ENCODE peak calls at places on chromosomes 2 and 18, in four cellular contexts. F, O, X and W are unnamed samples. For H3K36me3, the result is how much of the 10 kb centered on the place peaks cover.

GRCh38 chr2:9712263-9712662 is 81.5 kb upstream of the YWHAQ start:
- DNase-seq in X (no peak), F (no peak), O (no peak), W (no peak)

GRCh38 chr18:6413554-6414117 is 1.1 kb downstream of the L3MBTL4 start:
- DNase-seq in O (no peak), X (no peak), F (no peak), W (peak)

GRCh38 chr18:62445386-62445917 is 77.4 kb upstream of the ZCCHC2 start:
- DNase-seq in X (no peak), O (no peak), F (no peak), W (no peak)

GRCh38 chr2:61357681-61358080 is 113.2 kb downstream of the USP34 start:
- DNase-seq in X (no peak), F (no peak), O (no peak), W (no peak)

GRCh38 chr2:9852881-9853280 is 9.6 kb downstream of the TAF1B start:
- DNase-seq in X (no peak), O (no peak), F (no peak), W (no peak)

GRCh38 chr2:134451347-134451630 is 197.4 kb downstream of the MGAT5 start:
- DNase-seq in F (no peak), X (no peak), O (no peak), W (no peak)

GRCh38 chr18:11500153-11501122 is 109.0 kb upstream of the SLC35G4 start:
- DNase-seq in F (peak), O (no peak), X (no peak), W (no peak)

GRCh38 chr2:232925769-232926163 is 55.7 kb downstream of the SNORC start:
- DNase-seq in F (no peak), O (no peak), X (no peak), W (peak)

GRCh38 chr2:234435836-234436481 is 60.9 kb downstream of the ARL4C start:
- DNase-seq in F (no peak), O (no peak), X (no peak), W (no peak)

GRCh38 chr2:232418466-232419244 is 12.0 kb downstream of the ALPG start:
- DNase-seq in O (no peak), X (peak), F (no peak), W (peak)

GRCh38 chr2:17541514-17541950 is 1.0 kb downstream of the VSNL1 start:
- DNase-seq in O (no peak), X (no peak), F (no peak), W (no peak)

GRCh38 chr18:62088146-62088545 is 98.7 kb downstream of the PIGN start:
- DNase-seq in F (no peak), X (no peak), O (no peak), W (no peak)

GRCh38 chr18:42814618-42815017 is 300.9 kb downstream of the RIT2 start:
- DNase-seq in F (no peak), X (no peak), O (no peak), W (no peak)

GRCh38 chr2:10895231-10895630 is 16.5 kb upstream of the KCNF1 start:
- DNase-seq in X (no peak), O (no peak), F (no peak), W (no peak)

GRCh38 chr2:102027036-102027702 is 35.4 kb downstream of the IL1R2 start:
- DNase-seq in O (no peak), F (no peak), X (no peak), W (no peak)

GRCh38 chr18:29156531-29156930 is 979.6 kb upstream of the CDH2 start:
- DNase-seq in O (no peak), X (no peak), F (no peak), W (no peak)

GRCh38 chr2:128091691-128092050 is 671 bp downstream of the UGGT1 start:
- DNase-seq in F (no peak), X (no peak), O (no peak), W (no peak)

GRCh38 chr2:20796374-20796791 is 26.5 kb downstream of the LDAH start:
- DNase-seq in F (peak), X (no peak), O (no peak), W (no peak)

GRCh38 chr2:32864761-32865160 is 82.0 kb upstream of the LTBP1 start:
- DNase-seq in F (no peak), X (no peak), O (no peak), W (no peak)

GRCh38 chr18:21194871-21195771 is 46.9 kb upstream of the GREB1L start:
- DNase-seq in O (peak), F (peak), X (no peak), W (no peak)

GRCh38 chr2:6928452-6928851 is 11.2 kb downstream of the RNF144A start:
- DNase-seq in X (no peak), F (no peak), O (no peak), W (no peak)

GRCh38 chr2:122531803-122532344 is 776.4 kb downstream of the TSN start:
- DNase-seq in F (no peak), X (peak), O (peak), W (peak)

GRCh38 chr18:23487738-23488625 is 15.3 kb upstream of the RMC1 start:
- DNase-seq in F (peak), X (no peak), O (no peak), W (no peak)

GRCh38 chr2:37631698-37632097 is 39.7 kb downstream of the CDC42EP3 start:
- DNase-seq in F (no peak), X (no peak), O (no peak), W (no peak)

GRCh38 chr2:127792805-127793204 is 18.2 kb downstream of the WDR33 start:
- DNase-seq in O (no peak), F (no peak), X (no peak), W (no peak)

GRCh38 chr18:75133721-75134645 is 75.0 kb downstream of the PTGR3 start:
- DNase-seq in O (no peak), F (no peak), X (peak), W (peak)

GRCh38 chr2:182499706-182500470 is 73.1 kb upstream of the PDE1A start:
- DNase-seq in X (no peak), O (no peak), F (no peak), W (peak)

DNA sequence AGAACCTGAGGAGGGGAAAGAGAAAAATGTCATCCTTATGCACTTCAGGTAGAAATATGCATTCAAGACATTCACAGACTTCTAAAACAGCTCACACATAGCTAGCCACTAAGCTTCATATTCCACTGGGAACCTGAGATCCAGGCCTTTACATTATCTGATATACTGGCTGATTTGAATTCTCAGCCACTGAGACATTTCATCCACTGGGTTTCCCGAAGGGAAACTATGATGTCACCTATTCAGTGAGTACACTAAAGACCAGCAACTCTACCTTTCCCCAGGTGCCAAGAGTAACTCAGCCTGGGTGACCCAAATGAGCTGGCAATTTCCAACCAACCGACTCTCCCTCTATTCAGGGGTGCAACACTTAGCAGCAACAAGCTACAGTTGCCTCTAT is 21.7 kb upstream of the SP100 start:
- DNase-seq in F (no peak), O (no peak), X (no peak), W (no peak)
- H3K36me3 ChIP-seq in F (under half), O (under half), X (under half), W (under half)

GRCh38 chr2:241111443-241111810 is 9.3 kb upstream of the MTERF4 start:
- DNase-seq in F (no peak), X (no peak), O (no peak), W (peak)

GRCh38 chr2:241110607-241111442 is 8.7 kb upstream of the MTERF4 start:
- DNase-seq in X (no peak), O (no peak), F (no peak), W (peak)

GRCh38 chr2:241112046-241112445 is 10.0 kb upstream of the MTERF4 start:
- DNase-seq in F (no peak), X (no peak), O (no peak), W (peak)

GRCh38 chr2:241114836-241115235 is 12.7 kb upstream of the MTERF4 start:
- DNase-seq in O (no peak), X (no peak), F (no peak), W (peak)

GRCh38 chr2:241112592-241112991 is 10.5 kb upstream of the MTERF4 start:
- DNase-seq in O (no peak), F (no peak), X (no peak), W (peak)
- H3K36me3 ChIP-seq in O (under half), F (under half), X (under half), W (under half)

DNA sequence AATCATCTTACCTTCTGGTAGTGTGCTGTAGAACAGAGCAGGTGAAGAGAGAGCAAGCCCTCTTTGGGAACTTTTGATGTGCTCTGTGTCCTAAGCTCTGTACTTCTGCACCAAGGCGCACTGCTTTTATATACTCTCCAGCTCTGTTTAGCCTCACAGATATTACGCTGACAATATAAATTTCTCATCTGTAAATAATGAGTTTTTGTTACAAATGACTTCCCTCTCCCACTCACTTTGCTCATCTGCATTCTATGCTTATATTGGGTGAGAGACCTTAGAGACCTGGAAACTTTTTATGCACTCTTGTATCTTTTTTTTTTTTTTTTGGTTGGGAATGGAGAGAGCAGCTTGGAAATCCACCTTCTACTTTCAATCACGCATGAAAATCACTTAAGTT is at the start of gene GCG:
- DNase-seq in X (no peak), F (no peak), O (no peak), W (no peak)
- H3K36me3 ChIP-seq in X (under half), F (under half), O (under half), W (under half)

GRCh38 chr2:1631292-1632005 is 112.9 kb downstream of the PXDN start:
- DNase-seq in X (no peak), F (no peak), O (no peak), W (no peak)

GRCh38 chr2:1632006-1632348 is 112.3 kb downstream of the PXDN start:
- DNase-seq in X (no peak), O (no peak), F (no peak), W (no peak)

GRCh38 chr2:1633936-1634587 is 110.3 kb downstream of the PXDN start:
- DNase-seq in F (no peak), O (no peak), X (no peak), W (no peak)

GRCh38 chr2:1633092-1633721 is 111.1 kb downstream of the PXDN start:
- DNase-seq in X (no peak), O (no peak), F (no peak), W (no peak)

DNA sequence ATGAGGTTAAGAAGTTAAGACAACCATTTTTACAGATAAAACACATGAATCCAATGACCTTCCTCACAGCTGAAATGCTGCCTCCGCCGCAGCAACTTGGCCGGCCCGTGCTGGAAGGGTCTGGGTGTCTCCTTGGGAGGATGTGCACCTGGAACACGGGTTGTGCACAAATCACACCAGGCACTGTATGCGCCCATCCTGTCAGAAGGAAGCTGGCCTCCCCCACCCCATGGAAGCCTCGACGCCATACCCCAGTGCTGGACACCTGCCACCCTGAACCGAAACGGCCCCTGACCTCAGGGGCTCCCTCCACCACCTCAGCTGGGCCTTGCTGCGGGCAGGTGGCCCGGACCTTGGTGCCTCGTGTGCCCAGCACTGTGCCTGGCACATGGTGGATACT is 111.8 kb downstream of the PXDN start:
- DNase-seq in F (no peak), O (no peak), X (no peak), W (no peak)
- H3K36me3 ChIP-seq in F (under half), O (under half), X (under half), W (under half)

GRCh38 chr2:53941749-53942148 is 29.0 kb downstream of the PSME4 start:
- DNase-seq in O (no peak), X (no peak), F (no peak), W (no peak)

GRCh38 chr2:53942280-53942679 is 28.5 kb downstream of the PSME4 start:
- DNase-seq in O (no peak), F (no peak), X (no peak), W (no peak)

GRCh38 chr2:53944542-53944941 is 26.3 kb downstream of the PSME4 start:
- DNase-seq in X (no peak), F (no peak), O (no peak), W (no peak)

GRCh38 chr2:53938904-53939303 is 31.9 kb downstream of the PSME4 start:
- DNase-seq in O (no peak), F (no peak), X (no peak), W (no peak)

DNA sequence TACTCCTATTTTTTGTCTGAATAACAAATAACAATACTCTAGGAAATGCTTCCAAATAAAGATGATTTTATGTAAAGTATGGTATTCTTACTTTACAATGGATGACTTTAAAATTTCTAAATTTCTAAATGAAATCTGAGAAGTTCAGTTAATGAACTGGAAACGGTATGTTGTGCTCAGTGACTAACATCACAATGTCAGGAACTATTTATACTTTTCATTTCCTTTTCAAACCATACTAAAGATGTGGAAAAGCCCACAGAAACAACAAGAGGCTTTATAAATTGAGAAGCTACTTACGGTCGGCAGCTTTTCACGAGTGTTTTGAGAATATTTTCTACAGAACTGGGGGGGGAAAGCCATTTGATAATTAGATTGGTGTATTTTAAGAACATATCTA is 31.1 kb downstream of the PSME4 start:
- DNase-seq in X (no peak), O (no peak), F (no peak), W (no peak)
- H3K36me3 ChIP-seq in X (under half), O (under half), F (under half), W (under half)

GRCh38 chr2:15507061-15507460 is 54.1 kb downstream of the NBAS start:
- DNase-seq in O (no peak), F (no peak), X (no peak), W (no peak)
- H3K36me3 ChIP-seq in O (under half), F (under half), X (under half), W (under half)

DNA sequence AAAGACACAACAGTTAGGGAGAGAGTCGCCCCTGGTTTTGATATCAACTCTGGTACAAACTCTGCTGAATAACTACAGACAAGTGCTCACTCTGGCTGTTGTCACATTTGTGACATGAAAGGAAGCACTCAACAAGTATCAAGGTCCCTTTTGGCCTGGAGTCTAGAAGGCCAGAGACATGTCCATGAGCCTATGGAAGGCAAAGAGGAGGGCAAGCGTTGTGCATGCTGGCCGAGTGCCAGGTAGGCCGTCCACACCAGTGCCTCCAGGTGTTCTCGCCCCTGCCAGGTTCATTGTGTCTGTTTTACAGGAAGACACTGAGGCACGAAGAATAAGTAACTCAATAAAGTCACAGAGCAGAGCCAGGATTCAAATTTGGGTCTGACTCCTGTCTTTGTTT is 21.1 kb downstream of the ILKAP start:
- DNase-seq in F (no peak), O (no peak), X (no peak), W (no peak)
- H3K36me3 ChIP-seq in F (under half), O (under half), X (half or more), W (under half)

DNA sequence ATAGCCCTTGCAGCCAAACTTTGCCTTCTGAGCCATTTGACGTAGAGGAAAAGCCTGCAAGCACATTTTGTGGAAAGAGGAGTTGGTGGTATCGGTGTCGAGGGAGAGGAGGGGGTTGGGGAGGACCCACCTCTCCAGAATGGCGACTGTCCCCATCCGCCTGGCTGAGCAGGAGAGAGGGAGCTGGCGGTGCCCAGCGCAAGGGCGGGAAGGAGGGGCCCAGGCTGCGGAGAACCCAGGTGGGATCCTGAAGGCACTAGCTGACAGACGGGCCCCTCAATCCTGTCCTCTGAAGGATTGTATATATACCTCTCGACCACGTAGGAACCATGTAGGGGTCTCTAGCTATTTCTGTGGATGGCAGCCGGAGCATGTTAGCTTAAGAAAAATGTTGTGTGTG is 200.3 kb downstream of the LOXHD1 start:
- DNase-seq in F (no peak), O (no peak), X (no peak), W (peak)
- H3K36me3 ChIP-seq in F (under half), O (under half), X (under half), W (under half)

GRCh38 chr2:106126705-106127281 is 67.3 kb downstream of the UXS1 start:
- DNase-seq in O (no peak), F (peak), X (no peak), W (no peak)

GRCh38 chr2:106126295-106126694 is 67.8 kb downstream of the UXS1 start:
- DNase-seq in F (no peak), O (no peak), X (no peak), W (no peak)

GRCh38 chr2:106129150-106129549 is 65.0 kb downstream of the UXS1 start:
- DNase-seq in O (no peak), F (no peak), X (no peak), W (no peak)

GRCh38 chr2:106127282-106127771 is 66.8 kb downstream of the UXS1 start:
- DNase-seq in F (peak), O (no peak), X (no peak), W (no peak)

GRCh38 chr2:106127776-106128268 is 66.3 kb downstream of the UXS1 start:
- DNase-seq in X (no peak), F (no peak), O (no peak), W (no peak)
- H3K36me3 ChIP-seq in X (under half), F (under half), O (under half), W (under half)

DNA sequence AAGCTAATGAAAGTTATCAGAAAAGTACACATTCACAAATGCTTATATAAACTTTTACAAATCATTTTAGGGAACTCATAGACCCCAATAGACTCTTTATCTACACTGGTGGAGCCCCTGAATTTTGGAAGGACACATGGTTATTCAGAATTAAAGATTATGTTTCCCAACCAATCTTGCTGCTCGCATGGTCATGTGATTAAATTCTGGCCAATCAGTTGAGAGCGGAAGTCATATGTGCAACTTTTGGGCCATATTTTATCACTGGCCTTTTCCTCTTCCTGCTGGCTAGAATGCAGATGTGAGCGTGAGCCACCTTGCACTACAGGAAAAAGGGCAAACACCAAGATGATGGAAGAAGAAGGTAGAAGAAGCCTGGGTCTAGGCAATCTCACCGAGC is 19.8 kb downstream of the THOC1 start:
- DNase-seq in O (no peak), X (no peak), F (no peak), W (no peak)
- H3K36me3 ChIP-seq in O (under half), X (half or more), F (under half), W (under half)